ENCODE peak calls at places on chromosomes 11 and 22, in four cellular contexts. N is K562, L is GM12878, S is HepG2. H is an unnamed sample.

GRCh38 chr11:121572581-121573059 is 119.9 kb upstream of the SORL1-AS1 start:
- DNase-seq in N (no peak), L (no peak), S (no peak), H (no peak)

GRCh38 chr11:86952933-86953637 is 2.1 kb downstream of the FZD4 start:
- DNase-seq in N (no peak), L (no peak), S (no peak), H (no peak)

GRCh38 chr11:65077466-65077865 is 6.4 kb downstream of the CDCA5 start:
- DNase-seq in N (no peak), L (no peak), S (no peak), H (no peak)

GRCh38 chr22:26811717-26811992 is 154.3 kb downstream of the MIAT start:
- DNase-seq in N (no peak), L (no peak), S (no peak), H (no peak)

GRCh38 chr22:46008836-46009596 is 32.1 kb upstream of the WNT7B start:
- DNase-seq in N (no peak), L (no peak), S (no peak), H (no peak)

GRCh38 chr11:68269414-68270081 is 2.2 kb downstream of the C11orf24 start:
- DNase-seq in N (no peak), L (no peak), S (peak), H (no peak)

GRCh38 chr11:62908468-62909072 is 12.6 kb downstream of the CHRM1 start:
- DNase-seq in N (no peak), L (no peak), S (no peak), H (no peak)

GRCh38 chr11:118536726-118537125 is 5.7 kb downstream of the TMEM25 start:
- DNase-seq in N (no peak), L (no peak), S (peak), H (no peak)

GRCh38 chr22:20113551-20114310 is 2.2 kb upstream of the RANBP1 start:
- DNase-seq in N (no peak), L (no peak), S (no peak), H (no peak)

GRCh38 chr11:131408011-131408640 is 37.7 kb downstream of the NTM start:
- DNase-seq in N (no peak), L (no peak), S (peak), H (peak)

GRCh38 chr22:49807780-49808708 is 19.6 kb downstream of the BRD1 start:
- DNase-seq in N (peak), L (no peak), S (no peak), H (no peak)

GRCh38 chr11:36928621-36929020 is 330.6 kb upstream of the RAG2 start:
- DNase-seq in N (no peak), L (no peak), S (no peak), H (no peak)

GRCh38 chr11:46334211-46334610 is 13.1 kb upstream of the DGKZ start:
- DNase-seq in N (no peak), L (no peak), S (no peak), H (no peak)

GRCh38 chr11:2200536-2200935 is 28.9 kb upstream of the TH start:
- DNase-seq in N (no peak), L (no peak), S (no peak), H (no peak)

GRCh38 chr11:126978155-126978554 is 22.4 kb downstream of the KIRREL3 start:
- DNase-seq in N (no peak), L (no peak), S (no peak), H (no peak)

GRCh38 chr11:64591257-64592233 is 525 bp downstream of the SLC22A12 start:
- DNase-seq in N (no peak), L (no peak), S (no peak), H (no peak)

GRCh38 chr11:70899616-70900015 is 352.8 kb downstream of the SHANK2 start:
- DNase-seq in N (no peak), L (no peak), S (no peak), H (no peak)

GRCh38 chr22:22422629-22423112 is 85.9 kb downstream of the ZNF280B start:
- DNase-seq in N (peak), L (peak), S (peak), H (peak)

GRCh38 chr22:21051836-21052400 is 6.2 kb downstream of the LRRC74B start:
- DNase-seq in N (no peak), L (peak), S (no peak), H (no peak)

GRCh38 chr11:118911113-118911879 is 14.4 kb downstream of the BCL9L start:
- DNase-seq in N (peak), L (no peak), S (peak), H (no peak)

GRCh38 chr11:28517621-28518020 is 409.4 kb downstream of the METTL15 start:
- DNase-seq in N (no peak), L (no peak), S (no peak), H (no peak)

GRCh38 chr22:40387758-40388157 is 17.4 kb downstream of the SGSM3 start:
- DNase-seq in N (no peak), L (no peak), S (peak), H (no peak)

GRCh38 chr11:75063732-75064314 is 32.9 kb downstream of the OR2AT4 start:
- DNase-seq in N (no peak), L (no peak), S (no peak), H (no peak)

GRCh38 chr11:134474942-134475341 is 62.9 kb upstream of the B3GAT1 start:
- DNase-seq in N (no peak), L (no peak), S (no peak), H (no peak)

GRCh38 chr22:36986242-36986821 is 32.9 kb downstream of the TST start:
- DNase-seq in N (peak), L (no peak), S (no peak), H (no peak)

GRCh38 chr22:46480396-46480795 is 57.0 kb downstream of the CELSR1 start:
- DNase-seq in N (no peak), L (no peak), S (no peak), H (no peak)

GRCh38 chr11:28461338-28461737 is 353.1 kb downstream of the METTL15 start:
- DNase-seq in N (no peak), L (no peak), S (no peak), H (no peak)

GRCh38 chr11:72971211-72971610 is 157.0 kb downstream of the ATG16L2 start:
- DNase-seq in N (no peak), L (no peak), S (no peak), H (no peak)

GRCh38 chr11:126411971-126412381 is 56.5 kb downstream of the ST3GAL4 start:
- DNase-seq in N (peak), L (no peak), S (no peak), H (no peak)

GRCh38 chr11:114291381-114291780 is 4.8 kb upstream of the NNMT start:
- DNase-seq in N (no peak), L (no peak), S (no peak), H (no peak)
- TF ChIP-seq TARDBP in N (no peak), L (no peak), S (no peak), H (no peak)

DNA sequence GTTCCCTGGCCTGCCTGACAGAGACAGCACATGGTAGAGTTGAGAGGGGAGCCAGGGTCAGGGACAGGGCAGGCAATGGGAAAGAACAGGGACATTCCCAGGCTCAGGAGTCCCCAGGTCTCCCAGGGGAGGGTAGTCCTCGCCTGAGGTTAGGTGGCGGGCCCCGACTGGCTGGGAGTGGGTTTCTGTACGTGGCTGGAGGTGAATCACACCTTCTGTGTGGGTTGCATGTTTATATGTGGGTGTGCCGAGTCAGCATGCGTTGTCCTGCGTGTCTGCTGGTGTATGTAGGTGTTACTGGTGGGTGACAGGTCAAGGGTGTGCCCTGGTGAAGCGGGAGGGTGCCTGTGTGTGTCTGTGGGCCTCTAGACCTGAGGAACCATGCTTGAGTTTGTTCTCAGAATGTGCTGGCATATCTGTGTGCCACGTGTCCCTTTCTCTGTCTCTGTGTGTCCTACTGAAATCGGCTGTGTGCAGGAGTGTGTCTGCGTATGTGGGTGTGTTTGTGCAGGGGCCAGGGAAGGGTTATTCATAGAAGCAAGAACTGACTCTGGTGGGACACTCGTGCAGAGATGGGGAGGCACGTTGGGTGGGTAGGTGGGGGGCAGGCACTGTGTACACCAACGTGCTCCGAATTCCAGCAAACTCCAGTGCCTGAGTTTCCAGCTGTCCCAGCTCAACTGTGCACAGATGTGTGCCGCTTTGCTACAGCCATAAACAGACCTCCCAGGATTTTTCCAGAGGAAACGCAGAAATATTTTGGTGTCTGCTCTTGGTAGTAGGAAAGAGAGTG is 23.8 kb upstream of the OAF start:
- DNase-seq in N (no peak), L (peak), S (peak), H (no peak)
- TF ChIP-seq TARDBP in N (no peak), L (no peak), S (peak), H (no peak)

GRCh38 chr11:10878408-10879214 is 20.8 kb upstream of the ZBED5 start:
- DNase-seq in N (peak), L (peak), S (peak), H (peak)
- TF ChIP-seq TARDBP in N (no peak), L (no peak), S (no peak), H (no peak)

GRCh38 chr11:94740975-94741707 is 27.0 kb upstream of the AMOTL1 start:
- DNase-seq in N (peak), L (no peak), S (peak), H (peak)
- TF ChIP-seq TARDBP in N (no peak), L (no peak), S (no peak), H (no peak)

DNA sequence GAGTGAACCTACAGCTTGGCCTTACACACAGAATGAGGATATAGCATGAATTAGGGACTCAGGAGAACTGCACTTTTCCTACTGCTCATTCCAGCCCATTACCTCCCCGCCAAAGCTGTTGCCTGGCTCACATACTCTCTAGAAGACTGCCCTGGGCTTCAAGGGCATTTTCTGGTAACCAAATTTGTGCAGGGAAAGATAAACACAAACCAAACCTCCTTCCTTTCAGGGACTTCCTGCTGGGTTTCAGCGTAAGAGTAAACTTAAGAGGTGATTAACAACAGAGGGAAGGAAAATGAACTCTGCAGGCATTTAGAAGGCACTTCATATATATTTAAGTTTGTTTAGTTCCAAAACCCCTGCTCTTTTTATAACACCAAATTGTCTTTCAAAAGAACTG is 194.9 kb downstream of the SWAP70 start:
- DNase-seq in N (no peak), L (no peak), S (peak), H (peak)
- TF ChIP-seq TARDBP in N (no peak), L (no peak), S (no peak), H (no peak)